ENCODE peak calls at places on chromosomes 3 and 15, in four cellular contexts. G is K562, I is HepG2, M is GM12878. V is an unnamed sample.

GRCh38 chr15:60536314-60536713 is 57.4 kb upstream of the ICE2 start:
- DNase-seq in G (no peak), I (no peak), M (no peak), V (no peak)

GRCh38 chr3:181694805-181695660 is 16.7 kb upstream of the SOX2 start:
- DNase-seq in G (no peak), I (no peak), M (no peak), V (no peak)

GRCh38 chr3:176873261-176873660 is 324.0 kb downstream of the TBL1XR1 start:
- DNase-seq in G (no peak), I (no peak), M (no peak), V (no peak)

GRCh38 chr3:129224984-129225393 is 24.4 kb upstream of the COPG1 start:
- DNase-seq in G (no peak), I (peak; percentile 92), M (no peak), V (peak; percentile 39)

GRCh38 chr15:80121546-80121945 is 31.3 kb upstream of the FAH start:
- DNase-seq in G (no peak), I (no peak), M (no peak), V (no peak)

GRCh38 chr3:158753814-158754213 is 21.6 kb upstream of the RARRES1 start:
- DNase-seq in G (no peak), I (no peak), M (no peak), V (no peak)

GRCh38 chr3:126530171-126531050 is 6.5 kb downstream of the CHST13 start:
- DNase-seq in G (no peak), I (no peak), M (no peak), V (no peak)

GRCh38 chr15:46222861-46223260 is 588.0 kb downstream of the SQOR start:
- DNase-seq in G (no peak), I (no peak), M (no peak), V (no peak)

GRCh38 chr3:49279376-49279775 is 2.3 kb upstream of the C3orf62 start:
- DNase-seq in G (no peak), I (no peak), M (no peak), V (no peak)

GRCh38 chr3:193778676-193779075 is 185.7 kb downstream of the OPA1 start:
- DNase-seq in G (no peak), I (no peak), M (no peak), V (no peak)
- TF ChIP-seq BHLHE40 in G (no peak), I (no peak), M (no peak), V (no peak)

GRCh38 chr3:62604301-62604700 is 231.0 kb upstream of the FEZF2 start:
- DNase-seq in G (no peak), I (no peak), M (no peak), V (no peak)

GRCh38 chr3:62602987-62603386 is 229.6 kb upstream of the FEZF2 start:
- DNase-seq in G (no peak), I (no peak), M (no peak), V (no peak)

GRCh38 chr3:62605413-62606068 is 232.2 kb upstream of the FEZF2 start:
- DNase-seq in G (no peak), I (no peak), M (no peak), V (no peak)

GRCh38 chr3:62607287-62608029 is 234.1 kb upstream of the FEZF2 start:
- DNase-seq in G (no peak), I (no peak), M (no peak), V (no peak)

GRCh38 chr3:62604746-62605351 is 231.5 kb upstream of the FEZF2 start:
- DNase-seq in G (no peak), I (no peak), M (no peak), V (no peak)
- TF ChIP-seq FOXM1 in G (no peak), I (no peak), M (no peak), V (no peak)

GRCh38 chr15:41981373-41982132 is 9.2 kb upstream of the EHD4 start:
- DNase-seq in G (peak; percentile 36), I (no peak), M (no peak), V (no peak)
- TF ChIP-seq BHLHE40 in G (no peak), I (no peak), M (no peak), V (no peak)

DNA sequence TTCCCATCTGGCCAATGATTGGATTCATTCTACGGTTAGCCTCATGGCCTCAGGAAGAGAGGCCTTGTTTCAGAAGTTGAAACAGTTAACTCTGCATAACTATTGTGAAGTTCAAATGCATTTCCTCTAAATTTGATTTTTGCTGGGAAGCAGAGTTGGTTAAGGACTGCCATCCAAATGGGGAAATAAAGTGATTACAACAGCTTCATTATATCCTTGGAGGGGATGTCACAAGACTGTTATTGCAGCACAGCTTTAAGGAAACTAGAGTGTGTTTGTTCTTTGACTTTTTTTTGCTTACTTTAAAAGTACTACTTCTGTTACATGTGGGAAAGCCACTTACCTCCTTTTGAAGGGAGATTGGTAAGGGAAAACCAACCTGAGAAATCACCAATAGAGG is 164.8 kb downstream of the AKAP13 start:
- DNase-seq in G (no peak), I (no peak), M (no peak), V (no peak)
- TF ChIP-seq FOXM1 in G (no peak), I (no peak), M (no peak), V (no peak)

GRCh38 chr3:189551007-189551406 is 80.2 kb upstream of the TP63 start:
- DNase-seq in G (no peak), I (no peak), M (no peak), V (no peak)

GRCh38 chr3:189547448-189547847 is 83.7 kb upstream of the TP63 start:
- DNase-seq in G (no peak), I (no peak), M (no peak), V (no peak)

GRCh38 chr3:189548053-189548452 is 83.1 kb upstream of the TP63 start:
- DNase-seq in G (no peak), I (no peak), M (no peak), V (no peak)
- TF ChIP-seq BHLHE40 in G (no peak), I (no peak), M (no peak), V (no peak)

GRCh38 chr3:99974989-99975388 is 139.3 kb downstream of the FILIP1L start:
- DNase-seq in G (no peak), I (no peak), M (no peak), V (no peak)
- TF ChIP-seq FOXM1 in G (no peak), I (no peak), M (no peak), V (no peak)

GRCh38 chr15:69491051-69491505 is 38.5 kb downstream of the RPLP1 start:
- DNase-seq in G (no peak), I (no peak), M (no peak), V (no peak)
- TF ChIP-seq BHLHE40 in G (no peak), I (no peak), M (no peak), V (no peak)

GRCh38 chr3:31105438-31106077 is 211.1 kb upstream of the GADL1 start:
- DNase-seq in G (no peak), I (no peak), M (no peak), V (no peak)
- TF ChIP-seq FOXM1 in G (no peak), I (no peak), M (no peak), V (no peak)

GRCh38 chr3:18424862-18425640 is at the start of gene SATB1:
- DNase-seq in G (peak; percentile 38), I (no peak), M (no peak), V (peak; percentile 35)

GRCh38 chr3:18424213-18424861 is 802 bp downstream of the SATB1 start:
- DNase-seq in G (peak; percentile 13), I (no peak), M (no peak), V (no peak)

GRCh38 chr3:18428036-18428435 is 2.9 kb upstream of the SATB1 start:
- DNase-seq in G (no peak), I (no peak), M (no peak), V (no peak)

GRCh38 chr3:18426597-18426996 is 1.5 kb upstream of the SATB1 start:
- DNase-seq in G (no peak), I (no peak), M (no peak), V (no peak)

DNA sequence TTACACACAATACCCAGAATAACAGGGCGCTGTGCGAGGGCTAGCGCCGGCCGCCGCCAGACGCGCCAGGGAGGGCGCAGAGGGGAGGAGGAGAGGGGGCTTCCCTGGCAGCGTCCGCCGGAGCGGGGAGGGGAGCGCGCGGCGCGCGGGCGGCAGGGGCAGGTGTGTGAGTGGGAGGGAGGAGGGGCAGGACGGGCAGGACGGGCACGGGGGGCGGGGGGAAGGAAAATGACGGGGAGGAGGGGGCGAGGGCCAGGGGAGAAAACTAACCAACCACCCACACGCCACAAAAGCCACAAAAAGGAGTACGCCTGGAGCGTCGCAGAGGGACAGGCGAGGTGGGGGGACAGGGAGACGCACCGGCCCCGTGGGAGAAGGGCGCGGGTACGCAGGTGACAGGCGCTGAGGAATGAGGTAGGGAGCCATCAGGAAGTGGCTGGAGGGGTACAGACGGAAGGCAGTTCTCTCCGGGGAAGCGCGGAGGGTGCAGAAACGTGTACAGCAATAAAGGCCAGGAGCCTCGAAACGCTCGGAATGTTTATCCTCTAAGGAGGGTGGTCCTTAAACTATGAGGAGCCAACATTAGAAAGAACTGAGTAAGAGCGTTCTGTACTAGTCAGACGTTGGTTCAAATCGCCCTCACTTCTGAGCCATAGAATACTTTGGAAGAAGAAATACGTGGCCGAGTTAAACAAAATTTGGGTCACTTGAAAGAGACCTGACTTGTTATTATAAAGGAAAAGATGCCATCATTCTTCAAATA is 683 bp upstream of the SATB1 start:
- DNase-seq in G (no peak), I (no peak), M (no peak), V (peak; percentile 27)
- TF ChIP-seq BHLHE40 in G (no peak), I (no peak), M (no peak), V (no peak)

GRCh38 chr3:107260221-107260620 is 117.0 kb upstream of the CCDC54 start:
- DNase-seq in G (no peak), I (no peak), M (no peak), V (no peak)
- TF ChIP-seq FOXM1 in G (no peak), I (no peak), M (no peak), V (no peak)